ENCODE peak calls at places on chromosomes 11 and 22, in four cellular contexts. Q, D, V and P are unnamed samples.

GRCh38 chr22:41857160-41857859 is 24.4 kb downstream of the SREBF2 start:
- DNase-seq in V (peak; percentile 70), D (peak; percentile 46), Q (peak; percentile 38), P (peak; percentile 69)

GRCh38 chr11:1553808-1554594 is 18.1 kb downstream of the DUSP8 start:
- DNase-seq in Q (no peak), V (no peak), D (no peak), P (peak; percentile 82)

GRCh38 chr22:48712558-48712957 is 1115.1 kb downstream of the BRD1 start:
- DNase-seq in D (no peak), V (no peak), Q (no peak), P (no peak)

GRCh38 chr11:112694244-112694643 is 267.0 kb upstream of the NCAM1 start:
- DNase-seq in V (no peak), D (no peak), Q (no peak), P (no peak)

GRCh38 chr11:3152471-3153110 is 12.5 kb downstream of the OSBPL5 start:
- DNase-seq in Q (no peak), V (no peak), D (no peak), P (no peak)

GRCh38 chr11:1791912-1792311 is 28.2 kb upstream of the CTSD start:
- DNase-seq in D (no peak), V (no peak), Q (no peak), P (no peak)

GRCh38 chr11:17389205-17389956 is 922 bp upstream of the KCNJ11 start:
- DNase-seq in Q (peak; percentile 66), D (no peak), V (peak; percentile 94), P (peak; percentile 84)

GRCh38 chr11:134393638-134394037 is 18.4 kb downstream of the B3GAT1 start:
- DNase-seq in D (no peak), V (peak; percentile 74), Q (peak; percentile 13), P (peak; percentile 33)

GRCh38 chr11:43556269-43556668 is 124.3 kb upstream of the HSD17B12 start:
- DNase-seq in D (no peak), Q (no peak), V (no peak), P (no peak)

GRCh38 chr11:56521955-56522354 is 21.1 kb downstream of the OR5M11 start:
- DNase-seq in V (no peak), Q (peak; percentile 2), D (no peak), P (peak; percentile 16)

GRCh38 chr11:24738972-24739371 is 242.1 kb downstream of the LUZP2 start:
- DNase-seq in V (no peak), Q (no peak), D (no peak), P (no peak)

GRCh38 chr11:8942518-8943066 is at the start of gene ASCL3:
- DNase-seq in Q (no peak), V (no peak), D (no peak), P (no peak)
- TF ChIP-seq ETV6 in Q (no peak), V (no peak), D (no peak), P (no peak)

GRCh38 chr11:60899977-60900376 is 6.4 kb downstream of the PRPF19 start:
- DNase-seq in D (no peak), Q (no peak), V (no peak), P (no peak)

GRCh38 chr11:60900673-60901404 is 5.5 kb downstream of the PRPF19 start:
- DNase-seq in D (no peak), V (no peak), Q (no peak), P (no peak)

GRCh38 chr11:60897496-60897895 is 8.9 kb downstream of the PRPF19 start:
- DNase-seq in V (no peak), Q (no peak), D (no peak), P (no peak)

GRCh38 chr11:60902625-60903024 is 3.8 kb downstream of the PRPF19 start:
- DNase-seq in Q (no peak), D (no peak), V (no peak), P (no peak)

GRCh38 chr11:60899021-60899936 is 7.1 kb downstream of the PRPF19 start:
- DNase-seq in D (no peak), Q (peak; percentile 56), V (peak; percentile 67), P (peak; percentile 38)
- TF ChIP-seq ETV6 in D (no peak), Q (no peak), V (no peak), P (no peak)

GRCh38 chr11:86162257-86162656 is 82.3 kb upstream of the EED start:
- DNase-seq in Q (no peak), V (no peak), D (no peak), P (no peak)
- TF ChIP-seq ETV6 in Q (no peak), V (no peak), D (no peak), P (no peak)

DNA sequence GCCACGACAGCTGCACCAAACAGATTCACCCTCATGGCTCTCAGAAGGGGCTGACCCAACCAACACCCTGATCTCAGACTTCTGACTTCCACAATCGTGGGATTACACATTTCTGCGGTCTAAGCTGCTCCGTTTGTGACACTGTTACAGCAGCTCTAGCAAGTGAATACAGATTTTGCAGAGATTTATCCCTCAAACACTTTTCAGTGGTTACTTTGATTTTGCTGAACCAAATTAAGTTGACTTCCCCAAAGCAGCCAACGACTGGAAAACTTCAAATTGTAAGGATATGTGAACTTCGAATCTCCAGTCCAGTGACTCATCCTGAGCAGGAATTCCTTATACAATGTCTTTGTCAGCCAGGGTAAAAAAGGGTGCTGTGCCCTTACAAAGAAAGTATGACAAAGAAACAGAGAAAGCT is 14.8 kb upstream of the INCENP start:
- DNase-seq in V (no peak), Q (no peak), D (no peak), P (no peak)
- TF ChIP-seq ETV6 in V (no peak), Q (no peak), D (no peak), P (no peak)

DNA sequence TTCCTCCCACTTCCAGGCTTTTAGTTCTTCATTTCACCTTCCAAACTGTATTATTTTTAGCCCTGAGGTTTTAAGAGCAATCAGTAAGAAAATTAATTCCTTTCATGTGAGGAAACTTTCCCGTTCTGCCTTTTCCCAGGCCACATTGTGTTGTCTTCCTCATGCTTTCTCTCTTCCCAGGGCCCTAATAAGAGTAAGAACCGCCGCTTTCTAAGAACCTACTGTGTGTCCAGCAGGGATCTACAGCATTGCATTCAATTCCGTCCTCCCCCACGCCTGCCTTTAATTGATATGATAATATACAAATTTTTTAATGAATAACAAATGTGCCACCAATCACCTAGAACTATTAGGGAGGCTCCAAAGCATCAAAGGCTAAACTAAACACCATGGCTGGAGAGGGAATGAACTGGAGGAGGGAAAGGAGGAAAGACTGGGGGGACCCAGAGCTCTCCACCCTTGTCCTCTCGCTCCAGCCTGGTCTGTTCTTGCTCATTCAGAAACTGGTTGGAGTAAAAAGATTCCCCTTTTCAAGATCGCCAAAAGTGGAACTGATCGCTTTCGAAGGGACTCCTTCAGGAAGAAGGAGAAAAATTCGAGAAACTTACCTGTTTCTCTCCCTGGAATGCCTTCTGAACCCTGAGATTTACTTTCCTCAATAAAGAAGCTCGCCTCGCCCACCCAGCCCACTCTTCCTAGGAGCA is 46.8 kb downstream of the OR4D9 start:
- DNase-seq in Q (no peak), D (no peak), V (no peak), P (no peak)
- TF ChIP-seq ETV6 in Q (no peak), D (no peak), V (no peak), P (no peak)